ENCODE peak calls at places on chromosome 5, in seven cellular contexts. I is esophagus squamous epithelium, E is IMR-90, L is A549, R is heart left ventricle, N is endothelial cell of umbilical vein, Y is ovary. M is an unnamed sample.

GRCh38 chr5:154086123-154086522 is 47.4 kb downstream of the MFAP3 start:
- DNase-seq in I (no peak), E (no peak), L (no peak), R (no peak), N (no peak), Y (no peak), M (no peak)

GRCh38 chr5:42851441-42851840 is 39.7 kb upstream of the SELENOP start:
- DNase-seq in I (no peak), E (no peak), L (no peak), R (no peak), N (no peak), Y (no peak), M (no peak)

GRCh38 chr5:157166494-157167218 is 592 bp upstream of the GARIN3 start:
- DNase-seq in I (no peak), E (no peak), L (no peak), R (no peak), N (no peak), Y (no peak), M (no peak)

GRCh38 chr5:97544279-97545077 is 361.4 kb upstream of the RIOK2 start:
- DNase-seq in I (no peak), E (peak; percentile 37), L (no peak), R (no peak), N (peak; percentile 10), Y (no peak), M (no peak)

GRCh38 chr5:180313677-180314076 is 21.8 kb upstream of the MAPK9 start:
- DNase-seq in I (no peak), E (no peak), L (no peak), R (no peak), N (peak; percentile 75), Y (peak; percentile 56), M (peak; percentile 90)

GRCh38 chr5:167869125-167869524 is 422.3 kb upstream of the WWC1 start:
- DNase-seq in I (no peak), E (no peak), L (no peak), R (no peak), N (no peak), Y (no peak), M (no peak)

GRCh38 chr5:78922879-78923621 is 62.1 kb downstream of the ARSB start:
- DNase-seq in I (no peak), E (no peak), L (no peak), R (no peak), N (no peak), Y (no peak), M (no peak)

GRCh38 chr5:58579781-58580180 is 3.1 kb upstream of the RAB3C start:
- DNase-seq in I (no peak), E (no peak), L (no peak), R (no peak), N (no peak), Y (no peak), M (no peak)

GRCh38 chr5:133405275-133406034 is 206.9 kb downstream of the FSTL4 start:
- DNase-seq in I (no peak), E (no peak), L (no peak), R (no peak), N (no peak), Y (no peak), M (no peak)

GRCh38 chr5:44952376-44952775 is 143.6 kb downstream of the MRPS30 start:
- DNase-seq in I (no peak), E (peak; percentile 15), L (peak; percentile 4), R (no peak), N (peak; percentile 54), Y (no peak), M (peak; percentile 15)

GRCh38 chr5:147689436-147689835 is 93.1 kb downstream of the JAKMIP2 start:
- DNase-seq in I (no peak), E (no peak), L (no peak), R (no peak), N (no peak), Y (no peak), M (no peak)

GRCh38 chr5:38453506-38453905 is 102.9 kb downstream of the LIFR start:
- DNase-seq in I (no peak), E (no peak), L (no peak), R (no peak), N (no peak), Y (no peak), M (no peak)

GRCh38 chr5:59317023-59317771 is 576.3 kb downstream of the PDE4D start:
- DNase-seq in I (no peak), E (peak; percentile 23), L (no peak), R (no peak), N (peak; percentile 24), Y (no peak), M (no peak)

GRCh38 chr5:56527174-56527573 is 288.2 kb upstream of the MAP3K1 start:
- DNase-seq in I (no peak), E (no peak), L (no peak), R (no peak), N (no peak), Y (no peak), M (no peak)

GRCh38 chr5:133110709-133111108 is 58.9 kb downstream of the HSPA4 start:
- DNase-seq in I (no peak), E (no peak), L (no peak), R (no peak), N (no peak), Y (no peak), M (no peak)

GRCh38 chr5:143261748-143262392 is 141.6 kb downstream of the NR3C1 start:
- DNase-seq in I (no peak), E (peak; percentile 89), L (no peak), R (no peak), N (no peak), Y (no peak), M (no peak)

GRCh38 chr5:14593326-14594036 is 11.9 kb downstream of the OTULINL start:
- DNase-seq in I (no peak), E (peak; percentile 41), L (no peak), R (no peak), N (no peak), Y (no peak), M (no peak)

GRCh38 chr5:37658440-37658839 is 181.4 kb downstream of the GDNF start:
- DNase-seq in I (no peak), E (no peak), L (no peak), R (no peak), N (no peak), Y (no peak), M (no peak)

GRCh38 chr5:37437716-37438115 is 58.6 kb downstream of the WDR70 start:
- DNase-seq in I (no peak), E (peak; percentile 6), L (no peak), R (no peak), N (peak; percentile 33), Y (no peak), M (no peak)

GRCh38 chr5:2298746-2299145 is 416.0 kb upstream of the IRX4 start:
- DNase-seq in I (no peak), E (no peak), L (no peak), R (no peak), N (no peak), Y (no peak), M (no peak)

GRCh38 chr5:127290019-127290945 is at the start of gene MEGF10:
- DNase-seq in I (no peak), E (peak; percentile 17), L (peak; percentile 48), R (no peak), N (peak; percentile 33), Y (peak; percentile 39), M (peak; percentile 21)

GRCh38 chr5:166117062-166117743 is 2174.2 kb upstream of the WWC1 start:
- DNase-seq in I (no peak), E (no peak), L (no peak), R (no peak), N (no peak), Y (no peak), M (no peak)

GRCh38 chr5:52262844-52263243 is 524.9 kb upstream of the ITGA1 start:
- DNase-seq in I (no peak), E (no peak), L (no peak), R (no peak), N (no peak), Y (no peak), M (no peak)

GRCh38 chr5:6837519-6838110 is 124.4 kb downstream of the TENT4A start:
- DNase-seq in I (no peak), E (no peak), L (peak; percentile 10), R (no peak), N (peak; percentile 25), Y (peak; percentile 29), M (peak; percentile 47)

GRCh38 chr5:173456751-173457171 is 128.5 kb upstream of the STC2 start:
- DNase-seq in I (no peak), E (peak; percentile 81), L (no peak), R (no peak), N (peak; percentile 12), Y (no peak), M (no peak)

DNA sequence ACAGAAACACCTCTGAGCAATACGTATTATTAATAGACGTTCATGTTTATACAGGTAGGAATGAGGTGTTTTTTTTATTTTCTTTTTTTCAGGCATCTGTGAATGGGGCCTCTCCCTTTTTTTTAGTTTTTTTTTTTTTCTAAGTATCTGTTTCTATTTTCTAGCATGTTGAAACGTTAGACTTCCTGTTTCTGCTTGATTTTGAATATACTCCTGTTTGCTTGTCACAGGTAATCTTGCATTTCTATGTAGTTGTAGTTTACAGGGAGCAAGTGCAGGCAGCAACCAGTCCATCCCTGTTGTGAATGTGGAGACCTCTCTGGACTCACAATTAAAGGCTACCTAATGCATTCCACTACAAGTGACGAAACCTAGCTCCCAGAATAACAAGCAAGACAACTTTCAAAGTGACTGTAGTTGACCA is 22.8 kb upstream of the TNFAIP8 start:
- DNase-seq in I (no peak), E (no peak), L (no peak), R (no peak), N (no peak), Y (no peak), M (no peak)
- TF ChIP-seq POLR2A in I (peak; percentile 42), E (no peak), L (no peak), R (no peak), N (no peak), Y (no peak), M (no peak)

GRCh38 chr5:68215208-68215887 is at the start of gene PIK3R1:
- DNase-seq in I (peak; percentile 76), E (peak; percentile 91), L (peak; percentile 88), R (peak; percentile 97), N (peak; percentile 96), Y (peak; percentile 97), M (peak; percentile 93)
- TF ChIP-seq POLR2A in I (peak; percentile 97), E (peak; percentile 92), L (peak; percentile 88), R (peak; percentile 72), N (peak; percentile 93), Y (peak; percentile 95), M (peak; percentile 86)

GRCh38 chr5:75236322-75237316 is at the start of gene ANKRD31:
- DNase-seq in I (peak; percentile 37), E (peak; percentile 66), L (peak; percentile 79), R (peak; percentile 84), N (peak; percentile 71), Y (peak; percentile 90), M (peak; percentile 95)
- TF ChIP-seq POLR2A in I (peak; percentile 58), E (peak; percentile 46), L (peak; percentile 71), R (no peak), N (peak; percentile 38), Y (no peak), M (peak; percentile 71)

DNA sequence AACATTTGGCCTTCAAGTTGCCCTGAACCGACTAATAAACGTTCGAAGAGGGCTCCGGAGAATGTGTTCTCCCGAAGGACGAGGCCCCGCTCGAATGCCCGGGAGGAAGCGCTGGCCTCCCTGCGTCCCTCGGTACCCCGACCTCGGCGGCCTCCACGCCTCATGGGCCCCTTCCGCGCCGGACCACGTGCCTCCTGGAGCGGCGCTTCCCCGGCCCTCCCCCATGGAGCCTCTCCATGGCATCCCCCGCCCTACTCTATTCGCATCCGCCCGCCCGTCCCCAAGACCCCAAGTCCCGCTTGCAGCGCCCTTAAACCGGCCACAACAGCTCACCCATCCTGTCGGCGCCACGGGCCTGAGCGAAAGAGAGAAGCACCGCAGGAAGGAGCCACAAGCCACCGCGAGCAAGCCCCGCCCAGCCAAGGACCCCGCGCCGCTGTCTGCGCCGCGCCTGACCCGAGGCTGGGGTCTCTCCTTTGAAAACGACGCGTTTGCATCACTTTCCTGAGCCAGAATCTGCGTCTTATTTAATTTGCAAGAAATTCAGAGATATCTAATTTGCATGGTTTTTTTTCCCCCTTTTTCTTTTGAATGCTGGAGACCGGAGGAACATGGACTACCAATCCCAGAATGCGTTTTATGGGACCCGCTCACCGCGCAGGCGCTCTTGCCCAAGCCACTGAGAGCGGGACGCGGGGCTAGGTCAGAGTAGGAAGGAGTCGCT is at the start of gene RPS23:
- DNase-seq in I (peak; percentile 50), E (peak; percentile 90), L (peak; percentile 78), R (peak; percentile 93), N (peak; percentile 92), Y (peak; percentile 90), M (peak; percentile 95)
- TF ChIP-seq POLR2A in I (peak; percentile 76), E (peak; percentile 97), L (peak; percentile 76), R (no peak), N (peak; percentile 91), Y (no peak), M (peak; percentile 95)